ENCODE peak calls at places on chromosomes 3 and 15, in eight cellular contexts. D is body of pancreas, P is fibroblast of the conjunctiva, R is MCF 10A, W is substantia nigra, I is mucosa of descending colon, B is AG04450, F is neuronal stem cell. T is an unnamed sample.

GRCh38 chr3:141625506-141625905 is 112.6 kb upstream of the RNF7 start:
- DNase-seq in D (no peak), P (no peak), R (peak), W (no peak), I (no peak), B (no peak), F (no peak), T (no peak)

GRCh38 chr3:24004171-24004938 is 59.3 kb downstream of the NR1D2 start:
- DNase-seq in D (no peak), P (no peak), R (peak), W (no peak), I (no peak), B (no peak), F (no peak), T (peak)

GRCh38 chr3:57135964-57136363 is 29.2 kb downstream of the IL17RD start:
- DNase-seq in D (no peak), P (no peak), R (no peak), W (no peak), I (no peak), B (no peak), F (no peak), T (no peak)

GRCh38 chr3:188008582-188009213 is 145.3 kb upstream of the LPP start:
- DNase-seq in D (no peak), P (no peak), R (no peak), W (no peak), I (no peak), B (no peak), F (no peak), T (no peak)

GRCh38 chr15:80174017-80174746 is 21.4 kb downstream of the FAH start:
- DNase-seq in D (no peak), P (peak), R (peak), W (no peak), I (no peak), B (no peak), F (no peak), T (no peak)

GRCh38 chr15:60392986-60393811 is 4.6 kb downstream of the ANXA2 start:
- DNase-seq in D (peak), P (peak), R (peak), W (no peak), I (peak), B (no peak), F (no peak), T (no peak)

GRCh38 chr15:44038801-44039200 is 156.3 kb downstream of the FRMD5 start:
- DNase-seq in D (no peak), P (no peak), R (no peak), W (no peak), I (no peak), B (no peak), F (peak), T (no peak)

GRCh38 chr15:71291723-71292122 is 176.5 kb downstream of the THSD4 start:
- DNase-seq in D (no peak), P (no peak), R (no peak), W (no peak), I (no peak), B (no peak), F (no peak), T (peak)

GRCh38 chr15:100781061-100781960 is 98.3 kb upstream of the ALDH1A3 start:
- DNase-seq in D (no peak), P (no peak), R (no peak), W (no peak), I (no peak), B (no peak), F (no peak), T (no peak)

GRCh38 chr3:43709022-43709421 is 18.3 kb downstream of the ABHD5 start:
- DNase-seq in D (no peak), P (peak), R (peak), W (no peak), I (no peak), B (no peak), F (no peak), T (no peak)

GRCh38 chr15:57235865-57236264 is 140.4 kb upstream of the CGNL1 start:
- DNase-seq in D (no peak), P (peak), R (no peak), W (no peak), I (no peak), B (peak), F (peak), T (no peak)

GRCh38 chr3:179929091-179929529 is 107.6 kb downstream of the PEX5L start:
- DNase-seq in D (peak), P (peak), R (peak), W (peak), I (no peak), B (peak), F (peak), T (peak)

GRCh38 chr3:109927726-109928125 is 590.4 kb upstream of the DPPA4 start:
- DNase-seq in D (no peak), P (no peak), R (no peak), W (no peak), I (no peak), B (no peak), F (no peak), T (no peak)

GRCh38 chr3:194407423-194407822 is 8.4 kb upstream of the GP5 start:
- DNase-seq in D (no peak), P (no peak), R (no peak), W (no peak), I (no peak), B (peak), F (no peak), T (peak)

GRCh38 chr15:90421527-90421926 is 33.5 kb downstream of the IQGAP1 start:
- DNase-seq in D (no peak), P (no peak), R (peak), W (no peak), I (no peak), B (no peak), F (no peak), T (no peak)

GRCh38 chr15:65289261-65289854 is 2.7 kb upstream of the PARP16 start:
- DNase-seq in D (no peak), P (no peak), R (no peak), W (no peak), I (no peak), B (no peak), F (no peak), T (no peak)

GRCh38 chr15:66715181-66715624 is 13.2 kb downstream of the SMAD6 start:
- DNase-seq in D (peak), P (no peak), R (no peak), W (no peak), I (no peak), B (no peak), F (no peak), T (no peak)

GRCh38 chr3:114093596-114093995 is 37.1 kb downstream of the QTRT2 start:
- DNase-seq in D (no peak), P (peak), R (peak), W (no peak), I (no peak), B (peak), F (no peak), T (no peak)

GRCh38 chr3:183306798-183307671 is 54.0 kb downstream of the B3GNT5 start:
- DNase-seq in D (peak), P (no peak), R (no peak), W (no peak), I (peak), B (no peak), F (no peak), T (peak)

GRCh38 chr15:27167738-27168137 is 196.8 kb downstream of the GABRG3 start:
- DNase-seq in D (no peak), P (no peak), R (no peak), W (no peak), I (no peak), B (no peak), F (no peak), T (no peak)

GRCh38 chr15:94965593-94965992 is 734.2 kb downstream of the MCTP2 start:
- DNase-seq in D (peak), P (no peak), R (peak), W (no peak), I (no peak), B (no peak), F (no peak), T (no peak)